ENCODE peak calls at places on chromosome 12, in six cellular contexts. One of them, this sample, is unnamed.
A peak's percentile ranks its signal among the peaks of the same experiment; 100 is the strongest.

GRCh38 chr12:71645268-71645667 is 18.4 kb downstream of the ZFC3H1 start:
- DNase-seq in naive thymus-derived CD4-positive, alpha-beta T cell: no peak
- DNase-seq in astrocyte of the cerebellum: no peak
- DNase-seq in COR-L47: no peak
- DNase-seq in HFF-Myc: no peak
- DNase-seq in T-helper 9 cell: no peak
- DNase-seq in this sample: no peak

GRCh38 chr12:26701604-26702215 is 131.3 kb downstream of the ITPR2 start:
- DNase-seq in T-helper 9 cell: no peak
- DNase-seq in naive thymus-derived CD4-positive, alpha-beta T cell: peak; percentile 20
- DNase-seq in HFF-Myc: no peak
- DNase-seq in COR-L47: peak; percentile 21
- DNase-seq in astrocyte of the cerebellum: peak; percentile 48
- DNase-seq in this sample: peak; percentile 78

GRCh38 chr12:21334100-21334499 is 617 bp downstream of the SLCO1A2 start:
- DNase-seq in naive thymus-derived CD4-positive, alpha-beta T cell: no peak
- DNase-seq in T-helper 9 cell: no peak
- DNase-seq in HFF-Myc: no peak
- DNase-seq in COR-L47: no peak
- DNase-seq in astrocyte of the cerebellum: no peak
- DNase-seq in this sample: no peak

GRCh38 chr12:42125372-42125767 is 19.3 kb downstream of the GXYLT1 start:
- DNase-seq in COR-L47: no peak
- DNase-seq in HFF-Myc: no peak
- DNase-seq in T-helper 9 cell: no peak
- DNase-seq in naive thymus-derived CD4-positive, alpha-beta T cell: no peak
- DNase-seq in astrocyte of the cerebellum: no peak
- DNase-seq in this sample: no peak

GRCh38 chr12:131592972-131593371 is 117.9 kb upstream of the SFSWAP start:
- DNase-seq in COR-L47: no peak
- DNase-seq in astrocyte of the cerebellum: no peak
- DNase-seq in HFF-Myc: no peak
- DNase-seq in T-helper 9 cell: no peak
- DNase-seq in naive thymus-derived CD4-positive, alpha-beta T cell: no peak
- DNase-seq in this sample: no peak

GRCh38 chr12:46354111-46354798 is 18.3 kb downstream of the SLC38A2 start:
- DNase-seq in COR-L47: no peak
- DNase-seq in astrocyte of the cerebellum: no peak
- DNase-seq in T-helper 9 cell: no peak
- DNase-seq in naive thymus-derived CD4-positive, alpha-beta T cell: no peak
- DNase-seq in HFF-Myc: no peak
- DNase-seq in this sample: no peak

GRCh38 chr12:118560733-118561132 is 184.4 kb downstream of the SUDS3 start:
- DNase-seq in astrocyte of the cerebellum: no peak
- DNase-seq in naive thymus-derived CD4-positive, alpha-beta T cell: no peak
- DNase-seq in T-helper 9 cell: no peak
- DNase-seq in HFF-Myc: no peak
- DNase-seq in COR-L47: no peak
- DNase-seq in this sample: no peak

GRCh38 chr12:27456618-27457017 is 10.1 kb downstream of the SMCO2 start:
- DNase-seq in astrocyte of the cerebellum: no peak
- DNase-seq in COR-L47: no peak
- DNase-seq in naive thymus-derived CD4-positive, alpha-beta T cell: no peak
- DNase-seq in T-helper 9 cell: no peak
- DNase-seq in HFF-Myc: no peak
- DNase-seq in this sample: no peak

GRCh38 chr12:109047081-109047805 is 5.1 kb upstream of the USP30 start:
- DNase-seq in T-helper 9 cell: no peak
- DNase-seq in naive thymus-derived CD4-positive, alpha-beta T cell: no peak
- DNase-seq in astrocyte of the cerebellum: no peak
- DNase-seq in COR-L47: no peak
- DNase-seq in HFF-Myc: no peak
- DNase-seq in this sample: peak; percentile 42

This sample was measured in cardiac fibroblast.